ENCODE peak calls at places on chromosomes 16 and 17, in eight cellular contexts. X is GM23338, F is fibroblast of lung, B is HCT116, R is neural progenitor cell, J is HepG2, E is PC-3, N is hepatocyte. V is an unnamed sample.

GRCh38 chr16:4089251-4089810 is 26.9 kb downstream of the ADCY9 start:
- DNase-seq in X (no peak), F (no peak), B (no peak), R (no peak), J (no peak), E (no peak), N (no peak), V (no peak)

GRCh38 chr17:58577696-58578095 is 63.3 kb upstream of the MTMR4 start:
- DNase-seq in X (peak), F (peak), B (peak), R (peak), J (peak), E (peak), N (peak), V (peak)

GRCh38 chr17:73088561-73088960 is 3.9 kb downstream of the SLC39A11 start:
- DNase-seq in X (no peak), F (no peak), B (no peak), R (no peak), J (no peak), E (no peak), N (no peak), V (no peak)

GRCh38 chr17:46742539-46743270 is 75.8 kb downstream of the WNT3 start:
- DNase-seq in X (no peak), F (peak), B (peak), R (no peak), J (no peak), E (peak), N (peak), V (peak)

GRCh38 chr16:12833939-12834338 is 30.3 kb upstream of the CPPED1 start:
- DNase-seq in X (peak), F (peak), B (peak), R (peak), J (peak), E (peak), N (peak), V (peak)

GRCh38 chr17:28258347-28258887 is 60.6 kb upstream of the TMEM97 start:
- DNase-seq in X (no peak), F (no peak), B (no peak), R (no peak), J (peak), E (no peak), N (no peak), V (no peak)

GRCh38 chr17:27445971-27446370 is 10.3 kb upstream of the KSR1 start:
- DNase-seq in X (no peak), F (no peak), B (no peak), R (no peak), J (no peak), E (no peak), N (no peak), V (no peak)

GRCh38 chr16:70437017-70437581 is 1.8 kb downstream of the ST3GAL2 start:
- DNase-seq in X (peak), F (peak), B (no peak), R (peak), J (peak), E (no peak), N (peak), V (peak)

GRCh38 chr17:19384723-19385391 is 2.1 kb downstream of the MFAP4 start:
- DNase-seq in X (peak), F (peak), B (no peak), R (no peak), J (no peak), E (no peak), N (peak), V (peak)

GRCh38 chr16:85634747-85635544 is 21.8 kb downstream of the GSE1 start:
- DNase-seq in X (peak), F (no peak), B (no peak), R (no peak), J (no peak), E (no peak), N (no peak), V (no peak)

GRCh38 chr17:58702708-58703107 is 10.3 kb downstream of the RAD51C start:
- DNase-seq in X (no peak), F (no peak), B (no peak), R (no peak), J (no peak), E (no peak), N (no peak), V (no peak)

GRCh38 chr16:81486555-81487061 is 42.0 kb downstream of the CMIP start:
- DNase-seq in X (no peak), F (peak), B (no peak), R (no peak), J (no peak), E (no peak), N (no peak), V (peak)

GRCh38 chr16:74713325-74713724 is 12.7 kb upstream of the MLKL start:
- DNase-seq in X (no peak), F (no peak), B (no peak), R (no peak), J (no peak), E (no peak), N (no peak), V (no peak)

GRCh38 chr16:50474138-50474537 is 74.1 kb upstream of the NKD1 start:
- DNase-seq in X (no peak), F (no peak), B (no peak), R (no peak), J (no peak), E (no peak), N (no peak), V (no peak)

GRCh38 chr17:66720567-66720966 is 114.3 kb upstream of the CACNG5 start:
- DNase-seq in X (no peak), F (no peak), B (no peak), R (no peak), J (no peak), E (no peak), N (no peak), V (no peak)

GRCh38 chr16:4846503-4846900 is 586 bp downstream of the GLYR1 start:
- DNase-seq in X (peak), F (peak), B (no peak), R (peak), J (peak), E (peak), N (peak), V (peak)

GRCh38 chr16:89185062-89185751 is 13.7 kb downstream of the CDH15 start:
- DNase-seq in X (peak), F (no peak), B (no peak), R (no peak), J (no peak), E (no peak), N (no peak), V (no peak)

GRCh38 chr17:47987240-47987835 is 16.4 kb downstream of the CDK5RAP3 start:
- DNase-seq in X (peak), F (peak), B (no peak), R (peak), J (no peak), E (no peak), N (peak), V (peak)

GRCh38 chr16:26983426-26983825 is 83.3 kb upstream of the C16orf82 start:
- DNase-seq in X (no peak), F (peak), B (no peak), R (no peak), J (no peak), E (no peak), N (no peak), V (peak)

GRCh38 chr17:58314706-58315015 is 13.9 kb downstream of the TSPOAP1 start:
- DNase-seq in X (no peak), F (no peak), B (no peak), R (no peak), J (no peak), E (no peak), N (no peak), V (no peak)

GRCh38 chr16:19232988-19233387 is 52.5 kb upstream of the CLEC19A start:
- DNase-seq in X (no peak), F (no peak), B (no peak), R (no peak), J (no peak), E (no peak), N (no peak), V (no peak)

GRCh38 chr16:80996688-80997138 is 10.0 kb downstream of the CMC2 start:
- DNase-seq in X (no peak), F (no peak), B (no peak), R (no peak), J (no peak), E (no peak), N (no peak), V (no peak)

GRCh38 chr16:69157189-69157588 is 24.7 kb downstream of the UTP4 start:
- DNase-seq in X (no peak), F (no peak), B (no peak), R (no peak), J (no peak), E (no peak), N (no peak), V (no peak)

GRCh38 chr17:56715613-56716357 is 117.9 kb downstream of the C17orf67 start:
- DNase-seq in X (peak), F (peak), B (peak), R (peak), J (peak), E (peak), N (peak), V (peak)

GRCh38 chr17:39197380-39198185 is at the start of gene CACNB1:
- DNase-seq in X (peak), F (peak), B (no peak), R (peak), J (peak), E (peak), N (peak), V (peak)

GRCh38 chr17:77863814-77864161 is 94.7 kb upstream of the TNRC6C start:
- DNase-seq in X (no peak), F (peak), B (no peak), R (no peak), J (peak), E (no peak), N (peak), V (no peak)

GRCh38 chr16:85436636-85437160 is 176.4 kb upstream of the GSE1 start:
- DNase-seq in X (peak), F (no peak), B (no peak), R (peak), J (no peak), E (no peak), N (peak), V (no peak)

GRCh38 chr16:23501291-23501690 is 9.0 kb downstream of the GGA2 start:
- DNase-seq in X (no peak), F (no peak), B (no peak), R (no peak), J (no peak), E (no peak), N (no peak), V (no peak)

GRCh38 chr16:48613061-48613957 is 3.3 kb upstream of the N4BP1 start:
- DNase-seq in X (peak), F (no peak), B (no peak), R (no peak), J (peak), E (peak), N (peak), V (no peak)

GRCh38 chr17:69404398-69404797 is 10.1 kb upstream of the MAP2K6 start:
- DNase-seq in X (no peak), F (no peak), B (no peak), R (no peak), J (no peak), E (peak), N (no peak), V (no peak)

GRCh38 chr17:81401727-81402529 is 6.7 kb downstream of the BAHCC1 start:
- DNase-seq in X (peak), F (peak), B (no peak), R (peak), J (no peak), E (peak), N (no peak), V (no peak)

GRCh38 chr17:8287651-8288335 is 677 bp upstream of the RANGRF start:
- DNase-seq in X (no peak), F (no peak), B (no peak), R (no peak), J (no peak), E (no peak), N (no peak), V (no peak)

GRCh38 chr16:28923652-28924398 is 1.2 kb downstream of the RABEP2 start:
- DNase-seq in X (peak), F (no peak), B (no peak), R (no peak), J (peak), E (no peak), N (peak), V (no peak)

GRCh38 chr17:13306310-13306962 is 288.6 kb upstream of the ELAC2 start:
- DNase-seq in X (peak), F (peak), B (peak), R (peak), J (peak), E (peak), N (peak), V (peak)

GRCh38 chr17:66951605-66951953 is 12.9 kb upstream of the CACNG4 start:
- DNase-seq in X (peak), F (no peak), B (no peak), R (no peak), J (no peak), E (peak), N (peak), V (no peak)

GRCh38 chr17:8745586-8746500 is 1.2 kb upstream of the CCDC42 start:
- DNase-seq in X (peak), F (peak), B (peak), R (peak), J (peak), E (peak), N (peak), V (peak)

GRCh38 chr17:29124931-29125270 is 55.3 kb downstream of the MYO18A start:
- DNase-seq in X (no peak), F (peak), B (no peak), R (no peak), J (no peak), E (peak), N (no peak), V (no peak)

DNA sequence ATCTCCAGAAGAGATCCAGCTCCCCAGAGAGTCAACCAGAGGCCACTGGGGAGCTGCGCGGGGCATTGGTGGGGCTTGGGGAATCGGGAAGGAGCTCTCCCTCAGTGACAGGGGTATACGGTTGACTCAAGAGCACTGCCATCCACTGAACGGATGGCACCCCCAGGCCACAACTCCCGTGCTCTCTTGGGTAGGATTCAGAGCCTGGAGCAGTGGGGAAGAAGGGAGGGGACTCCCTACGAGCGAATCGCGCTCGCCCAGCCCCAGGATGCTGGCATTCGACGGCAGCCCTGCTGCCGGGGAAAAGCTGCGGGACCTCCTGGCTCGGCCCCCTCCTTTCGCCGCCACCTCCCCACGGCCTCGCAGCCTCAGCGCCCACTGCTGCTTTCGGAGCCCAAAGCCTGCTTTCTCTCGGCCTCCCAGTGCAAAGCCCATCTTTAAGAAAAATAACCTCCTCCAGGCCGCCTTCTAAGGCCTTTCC is 532 bp upstream of the TPPP3 start:
- DNase-seq in X (no peak), F (no peak), B (no peak), R (no peak), J (no peak), E (no peak), N (no peak), V (no peak)
- TF ChIP-seq EZH2 in X (no peak), F (no peak), B (no peak), R (no peak), J (no peak), E (no peak), N (peak), V (no peak)

GRCh38 chr17:2853111-2853721 is 57.0 kb downstream of the RAP1GAP2 start:
- DNase-seq in X (peak), F (peak), B (no peak), R (peak), J (no peak), E (peak), N (peak), V (peak)

GRCh38 chr17:2853722-2854580 is 57.7 kb downstream of the RAP1GAP2 start:
- DNase-seq in X (peak), F (peak), B (no peak), R (peak), J (no peak), E (peak), N (peak), V (no peak)

GRCh38 chr17:2854662-2855061 is 58.4 kb downstream of the RAP1GAP2 start:
- DNase-seq in X (peak), F (no peak), B (no peak), R (no peak), J (no peak), E (peak), N (no peak), V (no peak)

GRCh38 chr17:2856727-2857126 is 60.5 kb downstream of the RAP1GAP2 start:
- DNase-seq in X (no peak), F (no peak), B (no peak), R (no peak), J (peak), E (no peak), N (no peak), V (no peak)

DNA sequence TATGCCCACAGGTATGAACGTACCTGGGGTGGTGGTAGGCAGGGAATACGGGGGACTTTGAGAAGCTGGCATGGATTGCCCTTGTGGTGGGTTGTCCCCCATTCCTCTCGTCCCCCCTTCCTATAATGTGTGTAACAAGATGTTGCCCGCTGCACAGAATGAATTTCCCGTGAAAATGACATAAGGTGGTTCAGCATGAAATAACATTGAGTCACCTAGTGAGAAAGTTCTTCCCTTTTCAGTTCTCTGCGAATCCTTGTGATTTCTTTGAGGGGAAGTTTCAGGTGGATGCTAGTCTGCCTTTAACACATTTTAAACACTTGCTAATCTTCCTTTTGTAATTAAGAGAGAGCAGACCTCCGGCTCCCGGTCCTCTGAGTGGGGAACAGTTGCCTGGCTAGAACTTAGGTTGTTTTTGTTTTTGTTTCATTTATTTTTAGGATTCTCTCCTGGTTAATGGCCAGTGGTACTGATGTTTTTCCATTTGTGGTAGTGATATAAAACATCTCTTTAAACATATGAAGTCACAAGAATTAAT is 58.9 kb downstream of the RAP1GAP2 start:
- DNase-seq in X (peak), F (peak), B (no peak), R (no peak), J (no peak), E (peak), N (no peak), V (no peak)
- TF ChIP-seq EZH2 in X (no peak), F (no peak), B (no peak), R (no peak), J (no peak), E (no peak), N (no peak), V (no peak)

GRCh38 chr17:1977583-1978395 is 47.3 kb downstream of the RTN4RL1 start:
- DNase-seq in X (peak), F (no peak), B (no peak), R (peak), J (no peak), E (no peak), N (no peak), V (no peak)
- TF ChIP-seq EZH2 in X (no peak), F (peak), B (no peak), R (no peak), J (no peak), E (no peak), N (no peak), V (peak)

GRCh38 chr16:66714659-66715307 is 18.2 kb upstream of the CMTM4 start:
- DNase-seq in X (no peak), F (no peak), B (no peak), R (no peak), J (no peak), E (no peak), N (peak), V (no peak)

GRCh38 chr16:66713076-66713475 is 16.5 kb upstream of the CMTM4 start:
- DNase-seq in X (no peak), F (no peak), B (no peak), R (no peak), J (no peak), E (no peak), N (no peak), V (no peak)

GRCh38 chr16:66712512-66712911 is 16.0 kb upstream of the CMTM4 start:
- DNase-seq in X (no peak), F (no peak), B (no peak), R (no peak), J (no peak), E (no peak), N (no peak), V (no peak)

GRCh38 chr16:66711581-66711980 is 15.0 kb upstream of the CMTM4 start:
- DNase-seq in X (no peak), F (no peak), B (no peak), R (no peak), J (no peak), E (no peak), N (no peak), V (no peak)

GRCh38 chr16:66714062-66714461 is 17.5 kb upstream of the CMTM4 start:
- DNase-seq in X (no peak), F (no peak), B (no peak), R (no peak), J (no peak), E (no peak), N (no peak), V (no peak)
- TF ChIP-seq EZH2 in X (no peak), F (no peak), B (no peak), R (no peak), J (no peak), E (no peak), N (no peak), V (no peak)

DNA sequence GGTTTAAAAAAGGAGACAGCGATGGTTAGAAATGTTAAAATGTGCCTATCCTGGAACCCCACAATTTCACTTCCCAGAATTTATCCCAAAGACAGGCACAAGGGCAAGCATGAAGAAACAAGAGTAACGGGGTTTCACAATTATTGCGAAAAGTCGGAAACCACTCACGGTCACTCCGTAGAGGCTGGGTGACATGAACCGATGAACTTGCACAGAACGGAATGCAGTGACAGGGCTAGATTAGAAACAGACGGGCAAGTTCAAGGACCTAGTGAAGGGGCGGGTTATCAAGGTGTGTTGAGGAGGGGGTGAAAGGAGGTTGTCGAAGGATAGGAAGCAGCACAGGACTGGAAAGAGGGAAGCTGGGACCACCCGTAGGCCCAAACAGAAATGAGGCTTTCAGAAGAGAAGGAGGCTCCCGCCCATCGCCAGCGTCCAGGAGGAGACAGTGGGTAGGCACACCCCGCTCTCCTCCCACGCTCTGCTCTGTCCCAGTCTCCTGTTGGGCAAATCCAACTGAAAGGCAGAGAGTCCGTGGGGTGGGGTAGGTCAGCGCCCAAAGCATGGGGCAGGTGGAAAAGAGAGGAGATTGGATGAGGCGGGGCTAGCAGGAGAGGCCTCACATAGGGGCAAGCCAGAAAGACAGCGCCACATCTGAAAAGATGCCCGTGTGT is 47.4 kb upstream of the JPH3 start:
- DNase-seq in X (no peak), F (no peak), B (no peak), R (no peak), J (peak), E (no peak), N (no peak), V (no peak)
- TF ChIP-seq EZH2 in X (no peak), F (no peak), B (no peak), R (no peak), J (peak), E (no peak), N (no peak), V (no peak)

GRCh38 chr17:44967026-44967906 is 837 bp downstream of the C1QL1 start:
- DNase-seq in X (peak), F (no peak), B (no peak), R (peak), J (no peak), E (no peak), N (no peak), V (no peak)
- TF ChIP-seq EZH2 in X (peak), F (peak), B (no peak), R (peak), J (peak), E (no peak), N (peak), V (peak)